ENCODE peak calls at places on chromosomes 7 and 10, in five cellular contexts. U is neural crest cell; H is amniotic epithelial cell; Q is activated CD4-positive, CD25-positive, alpha-beta regulatory T cell; B is effector CD4-positive, alpha-beta T cell. J is an unnamed sample.

GRCh38 chr10:6407034-6407721 is 172.9 kb downstream of the PRKCQ start:
- DNase-seq in B (no peak), U (no peak), Q (no peak), H (no peak), J (no peak)

GRCh38 chr10:10591682-10592412 is 425.8 kb upstream of the CELF2 start:
- DNase-seq in B (no peak), Q (no peak), H (no peak), U (no peak), J (no peak)

GRCh38 chr10:64773357-64773756 is 1252.2 kb downstream of the REEP3 start:
- DNase-seq in Q (no peak), B (no peak), H (no peak), U (no peak), J (no peak)

GRCh38 chr7:69833964-69834363 is 235.7 kb downstream of the AUTS2 start:
- DNase-seq in H (no peak), U (no peak), B (no peak), Q (no peak), J (no peak)

GRCh38 chr10:5094265-5095205 is at the start of gene AKR1C3:
- DNase-seq in B (no peak), U (no peak), H (peak; percentile 44), Q (no peak), J (no peak)

GRCh38 chr10:1854271-1854670 is 116.9 kb upstream of the ADARB2 start:
- DNase-seq in H (no peak), Q (no peak), U (no peak), B (no peak), J (no peak)

GRCh38 chr10:4409281-4409680 is 416.7 kb upstream of the AKR1E2 start:
- DNase-seq in H (no peak), U (no peak), Q (no peak), B (no peak), J (no peak)

GRCh38 chr7:157737151-157738063 is 400.6 kb downstream of the DNAJB6 start:
- DNase-seq in U (no peak), B (no peak), H (no peak), Q (no peak), J (no peak)

GRCh38 chr10:102917314-102917961 is 656 bp upstream of the CNNM2 start:
- DNase-seq in U (peak; percentile 82), H (peak; percentile 43), Q (peak; percentile 62), B (peak; percentile 78), J (peak; percentile 82)

GRCh38 chr10:49768329-49768728 is 6.2 kb upstream of the OGDHL start:
- DNase-seq in Q (no peak), B (no peak), U (no peak), H (no peak), J (no peak)